ENCODE peak calls at places on chromosomes 7 and 10, in seven cellular contexts. E, B, M, W, C, U and K are unnamed samples.

GRCh38 chr10:89238956-89239713 is 12.4 kb downstream of the LIPA start:
- DNase-seq in B (no peak), M (no peak), W (no peak), U (no peak), E (no peak), C (peak; percentile 42), K (no peak)

GRCh38 chr10:26367771-26368170 is 70.4 kb upstream of the APBB1IP start:
- DNase-seq in E (peak; percentile 64), W (no peak), C (peak; percentile 77), U (peak; percentile 89), B (peak; percentile 84), M (peak; percentile 63), K (peak; percentile 2)

GRCh38 chr10:131895116-131895515 is 5.7 kb upstream of the PPP2R2D start:
- DNase-seq in U (no peak), M (no peak), E (no peak), C (no peak), B (no peak), W (no peak), K (no peak)

GRCh38 chr10:37754538-37755323 is 102.7 kb downstream of the ZNF248 start:
- DNase-seq in E (no peak), M (no peak), W (no peak), B (peak; percentile 47), U (peak; percentile 20), C (peak; percentile 11), K (no peak)

GRCh38 chr7:542935-543789 is 23.5 kb upstream of the PDGFA start:
- DNase-seq in B (no peak), C (peak; percentile 47), U (no peak), M (no peak), E (no peak), W (peak; percentile 91), K (peak; percentile 97)

GRCh38 chr10:43026039-43026973 is 50.6 kb upstream of the RET start:
- DNase-seq in C (peak; percentile 71), B (peak; percentile 82), E (no peak), W (no peak), U (peak; percentile 81), M (peak; percentile 83), K (no peak)

GRCh38 chr10:12512292-12513002 is 163.1 kb downstream of the CAMK1D start:
- DNase-seq in C (no peak), M (no peak), E (no peak), B (peak; percentile 28), W (no peak), U (no peak), K (no peak)

GRCh38 chr7:108497082-108497725 is 28.7 kb downstream of the PNPLA8 start:
- DNase-seq in U (peak; percentile 31), W (peak; percentile 52), M (no peak), C (peak; percentile 65), B (peak; percentile 62), E (peak; percentile 50), K (peak; percentile 60)

GRCh38 chr7:89091550-89091949 is 296.0 kb upstream of the TEX47 start:
- DNase-seq in U (no peak), E (no peak), W (no peak), C (no peak), B (no peak), M (no peak), K (no peak)

GRCh38 chr10:13859979-13860619 is 273.3 kb downstream of the PRPF18 start:
- DNase-seq in C (no peak), E (no peak), W (no peak), U (no peak), B (no peak), M (no peak), K (peak; percentile 40)

GRCh38 chr10:6139470-6139869 is 50.6 kb downstream of the RBM17 start:
- DNase-seq in W (no peak), C (no peak), U (no peak), B (no peak), E (no peak), M (no peak), K (no peak)

GRCh38 chr7:102284891-102285540 is 1.7 kb upstream of the SH2B2 start:
- DNase-seq in U (no peak), B (no peak), M (no peak), C (no peak), W (no peak), E (no peak), K (no peak)

GRCh38 chr10:70481831-70482530 is 3.4 kb downstream of the PALD1 start:
- DNase-seq in E (no peak), U (no peak), C (no peak), M (no peak), W (no peak), B (no peak), K (no peak)

GRCh38 chr7:121337398-121337797 is 8.6 kb downstream of the WNT16 start:
- DNase-seq in B (no peak), E (no peak), U (no peak), W (no peak), C (no peak), M (no peak), K (no peak)

GRCh38 chr7:17697128-17697881 is 243.0 kb downstream of the SNX13 start:
- DNase-seq in C (no peak), W (no peak), U (no peak), M (no peak), B (no peak), E (no peak), K (no peak)

GRCh38 chr10:113297226-113297625 is 255.6 kb upstream of the HABP2 start:
- DNase-seq in E (no peak), U (peak; percentile 94), B (no peak), W (peak; percentile 14), C (peak; percentile 48), M (no peak), K (peak; percentile 50)

GRCh38 chr7:31957090-31957720 is 113.0 kb downstream of the PDE1C start:
- DNase-seq in M (no peak), E (no peak), C (peak; percentile 34), U (no peak), B (no peak), W (peak; percentile 56), K (peak; percentile 76)

GRCh38 chr10:62186999-62187695 is 81.5 kb downstream of the RTKN2 start:
- DNase-seq in U (no peak), W (no peak), M (no peak), E (no peak), C (no peak), B (no peak), K (peak; percentile 38)

GRCh38 chr10:64036306-64036930 is 515.2 kb downstream of the REEP3 start:
- DNase-seq in U (no peak), B (no peak), E (no peak), C (no peak), M (no peak), W (no peak), K (no peak)

GRCh38 chr7:30321089-30321991 is 36.9 kb downstream of the ZNRF2 start:
- DNase-seq in E (no peak), M (no peak), W (no peak), U (no peak), C (peak; percentile 22), B (no peak), K (no peak)

GRCh38 chr10:16965740-16966447 is 148.7 kb upstream of the RSU1 start:
- DNase-seq in W (peak; percentile 99), U (no peak), B (no peak), M (peak; percentile 35), E (no peak), C (peak; percentile 80), K (peak; percentile 99)

GRCh38 chr7:43385856-43386255 is 197.1 kb upstream of the STK17A start:
- DNase-seq in U (no peak), B (no peak), C (no peak), M (no peak), E (no peak), W (peak; percentile 1), K (peak; percentile 22)

GRCh38 chr10:88117227-88117626 is 253.8 kb downstream of the PTEN start:
- DNase-seq in B (no peak), E (no peak), W (no peak), C (no peak), U (no peak), M (no peak), K (no peak)

GRCh38 chr7:127943541-127944521 is 87.4 kb downstream of the LRRC4 start:
- DNase-seq in C (no peak), M (no peak), W (peak; percentile 72), U (no peak), B (no peak), E (no peak), K (no peak)

DNA sequence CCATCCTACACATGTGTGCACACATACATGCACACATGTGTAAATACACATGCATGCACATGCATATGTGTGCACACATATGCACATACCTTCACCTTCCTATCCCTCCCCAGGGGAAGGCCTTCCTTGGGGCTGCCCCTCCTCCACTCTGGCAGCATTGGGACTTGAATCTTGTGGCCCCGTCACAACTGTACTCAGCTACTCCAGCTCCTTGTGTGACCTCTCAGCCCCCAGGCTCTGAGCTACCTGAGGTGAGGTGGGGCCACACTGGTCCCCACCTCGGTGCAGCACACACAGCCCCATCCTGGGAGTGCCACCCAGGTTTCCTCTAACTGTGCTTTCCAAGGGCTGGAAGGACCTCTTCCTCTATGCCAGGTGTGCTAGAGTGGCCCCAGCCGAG is 116.0 kb downstream of the LHPP start:
- DNase-seq in C (no peak), E (no peak), M (no peak), W (no peak), U (no peak), B (no peak), K (no peak)
- H3K18ac ChIP-seq in C (no peak overlapping the region), E (no peak overlapping the region), M (no peak overlapping the region), W (no peak overlapping the region), U (no peak overlapping the region), B (no peak overlapping the region), K (no peak overlapping the region)

DNA sequence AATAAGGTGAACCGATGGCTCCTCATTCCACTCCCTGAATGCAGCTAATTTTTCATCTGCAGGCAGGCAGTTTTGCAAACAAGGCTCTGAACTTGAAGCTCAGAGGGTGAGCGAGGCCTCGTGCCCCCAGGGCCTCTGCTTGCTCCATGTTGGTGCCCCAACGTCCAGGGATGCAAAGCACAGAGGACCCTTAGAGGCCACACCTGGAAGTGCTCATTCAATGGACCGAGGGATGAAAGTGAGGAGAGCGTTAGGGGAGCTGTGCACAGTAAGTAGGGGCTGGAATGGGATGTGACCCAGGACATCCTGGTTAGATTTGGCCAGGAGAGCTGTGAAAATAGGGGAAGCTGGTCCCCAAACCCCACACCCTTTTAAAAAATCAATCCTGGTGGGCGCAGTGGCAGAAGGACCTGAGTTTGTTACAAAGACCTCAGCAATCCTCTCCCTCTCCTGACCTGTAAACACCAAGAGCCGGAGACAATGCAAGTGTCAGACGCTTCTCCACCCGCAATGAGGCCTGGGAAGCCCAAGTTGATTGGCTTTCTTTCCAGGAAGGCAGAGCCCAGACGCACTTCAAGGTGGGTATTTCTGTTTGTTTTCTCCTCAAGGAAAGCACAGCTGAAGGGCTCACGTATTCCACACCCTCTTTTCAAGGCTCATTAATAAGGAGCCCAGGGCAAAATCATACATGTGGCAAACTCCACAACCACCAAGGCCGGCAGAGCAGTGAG is 14.0 kb upstream of the CXCL12 start:
- DNase-seq in U (no peak), E (no peak), M (peak; percentile 42), C (peak; percentile 73), W (no peak), B (no peak), K (no peak)
- H4K8ac ChIP-seq in U (no peak overlapping the region), E (no peak overlapping the region), M (no peak overlapping the region), C (no peak overlapping the region), W (no peak overlapping the region), B (peak overlapping the region; percentile 43), K (no peak overlapping the region)

GRCh38 chr7:29158748-29159147 is 12.4 kb upstream of the CPVL start:
- DNase-seq in C (no peak), M (no peak), W (no peak), B (no peak), E (no peak), U (no peak), K (no peak)
- H3K18ac ChIP-seq in C (no peak overlapping the region), M (no peak overlapping the region), W (no peak overlapping the region), B (no peak overlapping the region), E (no peak overlapping the region), U (no peak overlapping the region), K (no peak overlapping the region)

GRCh38 chr7:21383217-21383832 is 44.6 kb upstream of the SP4 start:
- DNase-seq in W (no peak), U (peak; percentile 36), B (no peak), E (no peak), M (no peak), C (peak; percentile 87), K (no peak)

GRCh38 chr7:21383833-21384220 is 44.1 kb upstream of the SP4 start:
- DNase-seq in E (no peak), C (no peak), W (no peak), U (no peak), B (no peak), M (no peak), K (no peak)
- H4K8ac ChIP-seq in E (no peak overlapping the region), C (no peak overlapping the region), W (no peak overlapping the region), U (no peak overlapping the region), B (no peak overlapping the region), M (no peak overlapping the region), K (no peak overlapping the region)